ENCODE peak calls at places on chromosomes 7 and 10, in ten cellular contexts. X is thoracic aorta; G is T follicular helper cell; B is activated CD8-positive, alpha-beta memory T cell treated with anti-CD3 and anti-CD28 coated beads, Interleukin-2, amount 50 U/mL, for 4 hours; J is GM06990; W is GM23248; T is posterior vena cava; L is activated CD8-positive, alpha-beta T cell treated with anti-CD3 and anti-CD28 coated beads for 36 hours; C is colonic mucosa; O is GM19239. Z is an unnamed sample.

GRCh38 chr7:7739718-7740355 is 21.4 kb upstream of the RPA3 start:
- DNase-seq in J (no peak), W (no peak), C (no peak), X (no peak), B (no peak), G (no peak), T (no peak), L (no peak), O (no peak), Z (no peak)

GRCh38 chr7:1842321-1843221 is 172.5 kb downstream of the ELFN1 start:
- DNase-seq in O (no peak), X (no peak), T (peak; percentile 81), B (peak; percentile 12), W (no peak), C (no peak), J (peak; percentile 6), L (no peak), G (no peak), Z (peak; percentile 3)

GRCh38 chr10:80137031-80137712 is 4.6 kb downstream of the PLAC9 start:
- DNase-seq in G (no peak), O (no peak), W (peak; percentile 89), C (no peak), T (peak; percentile 88), J (no peak), X (no peak), L (no peak), B (no peak), Z (no peak)

GRCh38 chr7:21967500-21968099 is 21.9 kb upstream of the CDCA7L start:
- DNase-seq in G (no peak), J (no peak), X (no peak), C (no peak), L (peak; percentile 38), B (peak; percentile 19), T (no peak), O (no peak), W (no peak), Z (no peak)

GRCh38 chr7:117808910-117809705 is 64.1 kb downstream of the CTTNBP2 start:
- DNase-seq in J (no peak), X (no peak), G (no peak), T (no peak), L (no peak), C (no peak), W (no peak), O (no peak), B (no peak), Z (no peak)

GRCh38 chr7:36034020-36034419 is 119.0 kb upstream of the EEPD1 start:
- DNase-seq in L (no peak), W (peak; percentile 96), B (no peak), T (no peak), X (no peak), G (no peak), O (no peak), J (no peak), C (no peak), Z (peak; percentile 91)

GRCh38 chr7:38199154-38199553 is 21.1 kb downstream of the STARD3NL start:
- DNase-seq in X (no peak), J (no peak), W (no peak), O (no peak), L (no peak), G (no peak), C (no peak), T (no peak), B (no peak), Z (no peak)

GRCh38 chr10:71367279-71367678 is 29.4 kb upstream of the CDH23 start:
- DNase-seq in L (no peak), G (no peak), J (no peak), T (peak; percentile 70), X (no peak), O (no peak), W (peak; percentile 27), C (no peak), B (no peak), Z (no peak)

GRCh38 chr10:103284170-103284569 is 7.2 kb downstream of the INA start:
- DNase-seq in J (no peak), W (peak; percentile 50), G (no peak), C (no peak), X (no peak), L (no peak), O (no peak), T (no peak), B (no peak), Z (peak; percentile 60)

GRCh38 chr10:62590305-62590704 is 214.2 kb upstream of the ADO start:
- DNase-seq in O (no peak), X (no peak), C (no peak), W (no peak), T (no peak), L (no peak), B (no peak), G (no peak), J (no peak), Z (no peak)

GRCh38 chr10:32072025-32072787 is 16.0 kb upstream of the KIF5B start:
- DNase-seq in B (no peak), W (no peak), O (no peak), C (no peak), L (no peak), T (no peak), G (no peak), J (no peak), X (no peak), Z (no peak)